ENCODE peak calls at places on chromosome 11, in nine cellular contexts. C is smooth muscle cell of the brain vasculature, W is right atrium auricular region, R is GM18507, X is right lobe of liver, B is RCC 7860, P is NCI-H1436, T is HTR-8/SVneo, S is ACHN. Z is an unnamed sample.
A peak's percentile ranks its signal among the peaks of the same experiment; 100 is the strongest.

GRCh38 chr11:23542816-23543215 is 682.5 kb upstream of the CCDC179 start:
- DNase-seq in T (no peak), P (no peak), W (no peak), S (no peak), X (no peak), B (no peak), R (no peak), C (no peak), Z (no peak)

GRCh38 chr11:118917488-118918127 is 8.1 kb downstream of the BCL9L start:
- DNase-seq in P (peak; percentile 22), B (peak; percentile 60), W (peak; percentile 92), T (no peak), X (peak; percentile 96), S (peak; percentile 53), R (no peak), C (no peak), Z (no peak)

GRCh38 chr11:117524784-117525183 is 197.1 kb downstream of the CEP164 start:
- DNase-seq in R (no peak), B (no peak), S (no peak), C (no peak), T (no peak), W (no peak), X (no peak), P (no peak), Z (no peak)

GRCh38 chr11:116874251-116874650 is 36.8 kb upstream of the APOA1 start:
- DNase-seq in S (no peak), P (no peak), R (no peak), T (no peak), C (no peak), W (no peak), B (no peak), X (no peak), Z (no peak)

GRCh38 chr11:67628710-67629385 is 889 bp downstream of the NUDT8 start:
- DNase-seq in T (no peak), B (no peak), C (no peak), X (peak; percentile 65), P (no peak), S (no peak), W (no peak), R (no peak), Z (no peak)

GRCh38 chr11:75954039-75954438 is 139.0 kb downstream of the UVRAG start:
- DNase-seq in X (no peak), C (no peak), B (no peak), W (no peak), R (no peak), P (no peak), S (no peak), T (no peak), Z (no peak)

GRCh38 chr11:34034053-34034452 is 17.5 kb upstream of the CAPRIN1 start:
- DNase-seq in T (no peak), W (no peak), X (no peak), P (no peak), R (no peak), B (no peak), C (no peak), S (no peak), Z (no peak)

GRCh38 chr11:30984442-30984816 is 385.1 kb downstream of the DCDC1 start:
- DNase-seq in W (no peak), B (no peak), T (no peak), C (no peak), P (no peak), X (no peak), R (no peak), S (no peak), Z (no peak)

GRCh38 chr11:83629775-83630174 is 343.6 kb upstream of the CCDC90B start:
- DNase-seq in C (no peak), W (no peak), T (no peak), P (no peak), B (no peak), S (no peak), X (no peak), R (no peak), Z (no peak)

Z was measured in osteocyte.